ENCODE peak calls at places on chromosomes 6 and 20, in four cellular contexts. One of them, this sample, is unnamed.

GRCh38 chr6:73702444-73702843 is 6.4 kb downstream of the CD109 start:
- DNase-seq in breast epithelium: no peak
- DNase-seq in psoas muscle: no peak
- DNase-seq in IMR-90: no peak
- DNase-seq in this sample: no peak

GRCh38 chr20:62821726-62822210 is 4.9 kb downstream of the COL9A3 start:
- DNase-seq in breast epithelium: no peak
- DNase-seq in psoas muscle: no peak
- DNase-seq in IMR-90: no peak
- DNase-seq in this sample: no peak

GRCh38 chr6:90263653-90264052 is 33.0 kb downstream of the BACH2 start:
- DNase-seq in breast epithelium: no peak
- DNase-seq in psoas muscle: no peak
- DNase-seq in IMR-90: peak
- DNase-seq in this sample: peak

GRCh38 chr20:2042400-2042799 is 48.5 kb upstream of the PDYN start:
- DNase-seq in breast epithelium: no peak
- DNase-seq in psoas muscle: no peak
- DNase-seq in IMR-90: peak
- DNase-seq in this sample: peak

GRCh38 chr6:89970609-89971337 is 76.5 kb downstream of the GJA10 start:
- DNase-seq in breast epithelium: no peak
- DNase-seq in psoas muscle: peak
- DNase-seq in IMR-90: peak
- DNase-seq in this sample: peak

GRCh38 chr6:1063671-1064355 is 248.1 kb upstream of the FOXQ1 start:
- DNase-seq in breast epithelium: no peak
- DNase-seq in psoas muscle: no peak
- DNase-seq in IMR-90: no peak
- DNase-seq in this sample: peak

GRCh38 chr20:56245761-56246160 is 2.8 kb upstream of the MC3R start:
- DNase-seq in breast epithelium: no peak
- DNase-seq in psoas muscle: no peak
- DNase-seq in IMR-90: no peak
- DNase-seq in this sample: peak

GRCh38 chr6:2030682-2031244 is 214.6 kb downstream of the GMDS start:
- DNase-seq in breast epithelium: no peak
- DNase-seq in psoas muscle: no peak
- DNase-seq in IMR-90: peak
- DNase-seq in this sample: no peak

GRCh38 chr20:46828471-46828870 is 66.2 kb upstream of the EYA2 start:
- DNase-seq in breast epithelium: no peak
- DNase-seq in psoas muscle: no peak
- DNase-seq in IMR-90: peak
- DNase-seq in this sample: peak

GRCh38 chr20:20843982-20844381 is 131.5 kb upstream of the RALGAPA2 start:
- DNase-seq in breast epithelium: no peak
- DNase-seq in psoas muscle: no peak
- DNase-seq in IMR-90: no peak
- DNase-seq in this sample: no peak

GRCh38 chr6:5517781-5518180 is 256.5 kb downstream of the FARS2 start:
- DNase-seq in breast epithelium: no peak
- DNase-seq in psoas muscle: no peak
- DNase-seq in IMR-90: no peak
- DNase-seq in this sample: no peak

GRCh38 chr6:33781105-33781975 is 7.6 kb downstream of the LEMD2 start:
- DNase-seq in breast epithelium: no peak
- DNase-seq in psoas muscle: no peak
- DNase-seq in IMR-90: no peak
- DNase-seq in this sample: no peak

GRCh38 chr6:111888928-111889696 is 15.9 kb upstream of the FYN start:
- DNase-seq in breast epithelium: no peak
- DNase-seq in psoas muscle: no peak
- DNase-seq in IMR-90: peak
- DNase-seq in this sample: no peak

GRCh38 chr20:63385819-63386218 is 24.7 kb upstream of the CHRNA4 start:
- DNase-seq in breast epithelium: no peak
- DNase-seq in psoas muscle: no peak
- DNase-seq in IMR-90: no peak
- DNase-seq in this sample: no peak

GRCh38 chr6:153405926-153406325 is 274.8 kb upstream of the RGS17 start:
- DNase-seq in breast epithelium: no peak
- DNase-seq in psoas muscle: no peak
- DNase-seq in IMR-90: no peak
- DNase-seq in this sample: no peak

GRCh38 chr6:40343318-40343886 is 243.8 kb downstream of the LRFN2 start:
- DNase-seq in breast epithelium: no peak
- DNase-seq in psoas muscle: no peak
- DNase-seq in IMR-90: no peak
- DNase-seq in this sample: no peak

GRCh38 chr6:159655409-159655988 is 37.5 kb downstream of the SOD2 start:
- DNase-seq in breast epithelium: no peak
- DNase-seq in psoas muscle: no peak
- DNase-seq in IMR-90: no peak
- DNase-seq in this sample: no peak

GRCh38 chr6:169487579-169488205 is 214.1 kb downstream of the WDR27 start:
- DNase-seq in breast epithelium: no peak
- DNase-seq in psoas muscle: no peak
- DNase-seq in IMR-90: peak
- DNase-seq in this sample: peak
- TF ChIP-seq CTCF in breast epithelium: no peak
- TF ChIP-seq CTCF in psoas muscle: no peak
- TF ChIP-seq CTCF in IMR-90: peak
- TF ChIP-seq CTCF in this sample: peak

DNA sequence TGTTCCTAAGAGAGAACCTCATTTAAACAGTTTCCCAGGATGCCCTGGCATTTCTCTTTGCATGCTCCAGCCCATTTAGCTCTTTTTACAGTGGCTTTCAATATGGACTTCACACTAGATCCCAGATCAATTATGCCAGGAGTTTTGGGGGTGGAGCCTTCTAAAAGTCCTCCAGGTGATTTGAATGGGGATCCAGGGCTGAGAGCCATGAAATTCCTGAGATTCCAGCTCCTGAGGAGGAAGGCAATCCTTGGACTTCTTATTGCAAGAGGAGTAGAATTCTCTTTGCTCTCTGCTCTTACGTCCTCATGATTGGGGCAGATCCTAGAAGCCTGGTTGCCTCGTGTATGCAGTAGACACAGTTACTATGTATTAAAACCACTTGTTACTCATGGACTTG is 184.2 kb downstream of the DHX35 start:
- DNase-seq in breast epithelium: no peak
- DNase-seq in psoas muscle: no peak
- DNase-seq in IMR-90: no peak
- DNase-seq in this sample: no peak
- H3K4me3 ChIP-seq in breast epithelium: no peak
- H3K4me3 ChIP-seq in psoas muscle: no peak
- H3K4me3 ChIP-seq in IMR-90: no peak
- H3K4me3 ChIP-seq in this sample: no peak

GRCh38 chr6:52551483-52552277 is 25.2 kb downstream of the TRAM2 start:
- DNase-seq in breast epithelium: peak
- DNase-seq in psoas muscle: peak
- DNase-seq in IMR-90: peak
- DNase-seq in this sample: peak
- TF ChIP-seq CTCF in breast epithelium: no peak
- TF ChIP-seq CTCF in psoas muscle: no peak
- TF ChIP-seq CTCF in IMR-90: no peak
- TF ChIP-seq CTCF in this sample: no peak

GRCh38 chr6:26028753-26029569 is 58.3 kb upstream of the HFE start:
- DNase-seq in breast epithelium: no peak
- DNase-seq in psoas muscle: no peak
- DNase-seq in IMR-90: peak
- DNase-seq in this sample: no peak

GRCh38 chr6:26031151-26031594 is 56.1 kb upstream of the HFE start:
- DNase-seq in breast epithelium: no peak
- DNase-seq in psoas muscle: no peak
- DNase-seq in IMR-90: no peak
- DNase-seq in this sample: peak

GRCh38 chr6:26030716-26031115 is 56.5 kb upstream of the HFE start:
- DNase-seq in breast epithelium: no peak
- DNase-seq in psoas muscle: no peak
- DNase-seq in IMR-90: no peak
- DNase-seq in this sample: peak

GRCh38 chr6:26029570-26029856 is 57.7 kb upstream of the HFE start:
- DNase-seq in breast epithelium: no peak
- DNase-seq in psoas muscle: no peak
- DNase-seq in IMR-90: no peak
- DNase-seq in this sample: no peak

GRCh38 chr6:26029857-26030653 is 57.2 kb upstream of the HFE start:
- DNase-seq in breast epithelium: no peak
- DNase-seq in psoas muscle: no peak
- DNase-seq in IMR-90: no peak
- DNase-seq in this sample: no peak
- H3K4me3 ChIP-seq in breast epithelium: no peak
- H3K4me3 ChIP-seq in psoas muscle: no peak
- H3K4me3 ChIP-seq in IMR-90: no peak
- H3K4me3 ChIP-seq in this sample: no peak

DNA sequence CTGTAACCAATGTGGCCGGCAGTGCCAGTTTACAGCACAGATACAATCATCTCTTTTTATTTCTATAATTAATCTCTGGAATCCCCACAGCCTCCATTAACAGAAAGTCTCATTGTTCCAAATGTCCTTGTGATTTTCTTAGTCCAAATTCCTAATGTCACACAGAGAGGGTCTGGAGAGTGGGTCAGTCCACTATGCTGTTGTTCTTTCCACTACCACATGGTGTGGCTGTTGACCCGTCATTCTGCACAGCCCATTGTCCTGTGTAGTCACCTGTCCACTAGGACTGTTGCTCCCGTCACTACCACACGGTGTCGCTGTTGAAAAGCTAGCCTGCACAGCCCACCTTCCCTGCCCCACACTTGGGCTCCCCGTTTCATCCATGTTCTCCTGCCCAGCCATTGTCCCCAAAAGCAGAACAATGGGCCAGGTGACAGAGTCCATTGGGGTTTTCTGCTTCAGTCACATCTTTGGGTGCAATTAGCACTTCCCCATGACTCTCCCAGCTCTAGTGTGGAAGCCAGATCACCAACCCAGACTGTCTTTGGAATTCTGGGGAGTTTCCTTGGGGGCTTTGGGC is 8.6 kb upstream of the LBP start:
- DNase-seq in breast epithelium: no peak
- DNase-seq in psoas muscle: no peak
- DNase-seq in IMR-90: no peak
- DNase-seq in this sample: peak
- TF ChIP-seq CTCF in breast epithelium: no peak
- TF ChIP-seq CTCF in psoas muscle: peak
- TF ChIP-seq CTCF in IMR-90: peak
- TF ChIP-seq CTCF in this sample: peak

DNA sequence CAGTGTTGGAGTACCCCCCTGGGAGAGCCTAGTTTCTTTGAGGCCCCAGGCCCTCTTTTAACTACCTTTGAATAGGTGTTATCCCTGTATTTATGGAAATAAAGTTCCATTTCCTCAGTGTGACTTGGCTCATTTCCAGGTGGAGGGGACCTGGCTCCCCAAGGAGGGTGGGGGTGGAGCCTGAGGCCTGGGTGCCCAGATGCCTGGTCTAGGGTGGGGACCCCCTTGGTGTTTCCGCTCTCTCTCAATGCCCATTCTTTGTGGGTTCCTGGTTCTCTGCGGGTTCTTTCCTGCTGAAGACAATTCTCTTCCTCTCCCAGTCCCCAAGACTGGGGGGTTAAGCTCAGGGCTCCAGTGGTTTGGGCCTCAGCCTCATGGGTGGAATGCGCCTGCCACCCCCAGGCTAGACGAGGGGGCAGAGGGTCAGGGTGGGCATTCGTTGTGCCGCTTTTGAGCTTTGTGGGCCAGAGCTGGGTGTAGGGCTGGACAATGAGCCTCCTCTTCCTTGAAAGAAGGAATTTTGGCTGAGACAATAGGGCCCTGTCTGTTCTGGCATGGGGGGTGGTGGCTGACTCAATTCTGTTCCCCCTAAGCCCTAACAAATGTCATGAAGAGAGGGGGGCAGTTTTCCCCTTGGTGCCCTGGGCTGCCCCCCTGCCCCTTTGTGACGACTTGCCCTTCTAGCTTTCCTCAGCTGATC is 686 bp upstream of the EGFL8 start:
- DNase-seq in breast epithelium: no peak
- DNase-seq in psoas muscle: no peak
- DNase-seq in IMR-90: no peak
- DNase-seq in this sample: no peak
- H3K4me3 ChIP-seq in breast epithelium: no peak
- H3K4me3 ChIP-seq in psoas muscle: no peak
- H3K4me3 ChIP-seq in IMR-90: no peak
- H3K4me3 ChIP-seq in this sample: no peak

DNA sequence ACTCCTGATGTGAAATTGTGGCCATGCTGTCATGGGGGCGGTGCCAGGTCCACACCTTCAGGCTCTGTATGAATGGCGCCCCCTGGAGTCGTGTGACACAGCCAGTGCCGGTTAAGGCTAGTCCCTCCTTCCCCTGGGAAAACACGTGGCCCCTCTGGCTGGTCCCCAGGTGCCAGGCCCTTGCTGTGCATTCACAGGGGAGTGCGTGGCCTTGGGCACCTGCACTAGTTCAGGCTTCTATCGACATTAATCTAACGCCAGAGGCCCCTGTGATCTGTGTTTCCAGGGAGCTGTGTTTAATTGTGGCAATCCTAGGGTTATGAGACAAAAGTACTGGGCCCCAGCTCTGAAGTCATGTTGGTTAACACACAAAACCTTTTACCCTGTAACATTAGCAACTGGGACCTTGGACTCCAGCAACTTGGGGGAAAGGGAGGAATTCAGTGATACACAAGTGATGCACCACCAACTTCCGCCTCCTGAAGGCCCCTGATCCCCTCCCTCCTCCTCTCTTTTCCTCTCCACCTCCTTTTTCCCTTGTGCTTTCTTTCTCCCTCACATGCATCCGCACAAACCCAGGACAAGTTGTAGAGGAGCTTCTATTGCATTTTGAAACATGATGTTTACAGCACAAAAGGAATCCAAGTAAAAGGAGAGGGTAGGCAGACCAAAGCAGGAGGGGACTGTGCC is 74.0 kb downstream of the SSR1 start:
- DNase-seq in breast epithelium: peak
- DNase-seq in psoas muscle: peak
- DNase-seq in IMR-90: peak
- DNase-seq in this sample: peak
- TF ChIP-seq CTCF in breast epithelium: no peak
- TF ChIP-seq CTCF in psoas muscle: peak
- TF ChIP-seq CTCF in IMR-90: peak
- TF ChIP-seq CTCF in this sample: peak